ENCODE peak calls at places on chromosomes 3 and 15, in six cellular contexts. W is GM06990, L is fibroblast of mammary gland, V is fibroblast of villous mesenchyme, J is A673, Q is psoas muscle. C is an unnamed sample.

GRCh38 chr15:37031198-37031597 is 69.2 kb downstream of the MEIS2 start:
- DNase-seq in W (no peak), L (peak; percentile 83), V (peak; percentile 92), J (no peak), Q (no peak), C (peak; percentile 55)

GRCh38 chr3:62252614-62253147 is 120.7 kb downstream of the FEZF2 start:
- DNase-seq in W (no peak), L (peak; percentile 25), V (no peak), J (no peak), Q (no peak), C (no peak)

GRCh38 chr3:82087958-82088357 is 326.5 kb upstream of the GBE1 start:
- DNase-seq in W (no peak), L (peak; percentile 81), V (peak; percentile 66), J (no peak), Q (no peak), C (no peak)

GRCh38 chr15:45180648-45181436 is 6.9 kb downstream of the SHF start:
- DNase-seq in W (no peak), L (no peak), V (no peak), J (no peak), Q (no peak), C (no peak)

GRCh38 chr3:127038476-127038875 is 55.6 kb downstream of the PLXNA1 start:
- DNase-seq in W (no peak), L (no peak), V (no peak), J (no peak), Q (peak; percentile 5), C (no peak)

GRCh38 chr3:65153850-65154512 is 466.2 kb upstream of the ADAMTS9 start:
- DNase-seq in W (no peak), L (no peak), V (no peak), J (no peak), Q (no peak), C (no peak)

GRCh38 chr15:45101749-45102148 is 12.2 kb downstream of the DUOX2 start:
- DNase-seq in W (no peak), L (no peak), V (no peak), J (no peak), Q (no peak), C (no peak)

GRCh38 chr3:149828390-149828789 is 15.4 kb downstream of the RNF13 start:
- DNase-seq in W (no peak), L (no peak), V (no peak), J (no peak), Q (no peak), C (no peak)

GRCh38 chr3:127016461-127016860 is 33.5 kb downstream of the PLXNA1 start:
- DNase-seq in W (no peak), L (no peak), V (no peak), J (no peak), Q (no peak), C (no peak)

GRCh38 chr3:127206611-127207516 is 13.9 kb downstream of the PRR23E start:
- DNase-seq in W (no peak), L (no peak), V (no peak), J (no peak), Q (no peak), C (no peak)

GRCh38 chr3:198071602-198072285 is 111.7 kb downstream of the LMLN start:
- DNase-seq in W (no peak), L (peak; percentile 88), V (peak; percentile 28), J (peak; percentile 56), Q (no peak), C (peak; percentile 54)

GRCh38 chr3:50624634-50625033 is 7.7 kb downstream of the MAPKAPK3 start:
- DNase-seq in W (no peak), L (no peak), V (no peak), J (no peak), Q (no peak), C (no peak)

GRCh38 chr15:101200181-101200580 is 51.7 kb downstream of the CHSY1 start:
- DNase-seq in W (no peak), L (no peak), V (no peak), J (no peak), Q (no peak), C (peak; percentile 32)

GRCh38 chr3:178076718-178077117 is 459.5 kb upstream of the KCNMB2 start:
- DNase-seq in W (no peak), L (no peak), V (peak; percentile 67), J (no peak), Q (no peak), C (no peak)

GRCh38 chr3:189076459-189076858 is 95.3 kb upstream of the TPRG1 start:
- DNase-seq in W (no peak), L (no peak), V (no peak), J (no peak), Q (no peak), C (no peak)

GRCh38 chr15:79641841-79642240 is 209.7 kb downstream of the MINAR1 start:
- DNase-seq in W (no peak), L (peak; percentile 37), V (no peak), J (no peak), Q (no peak), C (no peak)

GRCh38 chr15:79640206-79640605 is 208.1 kb downstream of the MINAR1 start:
- DNase-seq in W (no peak), L (peak; percentile 83), V (peak; percentile 61), J (peak; percentile 9), Q (no peak), C (no peak)

GRCh38 chr15:79643393-79643792 is 211.3 kb downstream of the MINAR1 start:
- DNase-seq in W (no peak), L (no peak), V (no peak), J (no peak), Q (no peak), C (no peak)

GRCh38 chr15:79644091-79644490 is 212.0 kb downstream of the MINAR1 start:
- DNase-seq in W (no peak), L (peak; percentile 86), V (peak; percentile 35), J (peak; percentile 14), Q (no peak), C (no peak)
- TF ChIP-seq CTCF in W (no peak), L (no peak), V (no peak), J (no peak), Q (no peak), C (no peak)

DNA sequence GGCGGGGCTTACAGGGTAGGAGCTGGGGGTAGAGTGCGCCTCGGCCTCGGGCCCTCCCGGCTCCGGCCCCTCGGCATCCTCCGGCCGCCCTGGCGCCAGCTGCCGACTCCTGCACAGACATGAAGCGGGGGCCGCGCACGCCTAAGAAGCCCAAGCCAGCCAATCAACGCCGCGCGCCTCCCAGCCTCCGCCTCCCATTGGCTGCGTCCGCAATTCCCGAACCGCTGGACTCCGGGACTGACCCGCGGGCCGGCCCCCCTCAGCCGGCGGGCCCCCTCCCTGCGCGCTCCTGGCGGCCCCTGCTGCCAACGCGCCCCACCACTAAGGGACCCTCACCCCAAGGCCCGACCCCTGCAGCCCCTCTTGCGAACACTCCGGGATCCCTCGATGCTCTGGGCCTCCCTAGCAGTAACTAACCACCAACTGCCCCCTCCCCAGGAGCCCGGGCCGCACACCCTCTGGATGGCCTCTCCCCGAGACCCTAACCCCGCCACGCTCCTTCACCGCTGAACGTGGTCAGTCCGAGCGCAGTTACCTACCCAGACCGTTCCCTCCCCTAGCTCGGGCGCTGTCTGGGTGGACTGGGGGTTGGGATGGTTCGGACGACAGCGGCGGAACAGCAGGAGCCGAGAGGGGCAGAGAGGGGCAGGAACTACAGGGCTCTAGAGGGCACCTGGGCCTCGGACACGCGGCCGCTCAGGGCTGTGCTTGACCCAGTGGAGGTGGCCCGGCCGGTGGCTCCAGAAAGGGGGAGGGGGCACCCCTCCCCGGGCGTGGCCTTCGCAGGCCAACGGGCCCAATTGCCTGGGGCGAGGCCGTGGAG is 5.0 kb downstream of the GATA2 start:
- DNase-seq in W (no peak), L (peak; percentile 65), V (peak; percentile 93), J (peak; percentile 86), Q (peak; percentile 84), C (peak; percentile 50)
- H3K4me3 ChIP-seq in W (peak overlapping the region; percentile 60), L (peak overlapping the region; percentile 29), V (peak overlapping the region; percentile 85), J (peak overlapping the region; percentile 81), Q (peak overlapping the region; percentile 73), C (peak overlapping the region; percentile 45)

GRCh38 chr3:40971191-40972168 is 227.8 kb upstream of the CTNNB1 start:
- DNase-seq in W (peak; percentile 80), L (peak; percentile 100), V (peak; percentile 99), J (no peak), Q (peak; percentile 70), C (peak; percentile 95)
- TF ChIP-seq CTCF in W (peak; percentile 25), L (no peak), V (no peak), J (no peak), Q (no peak), C (peak; percentile 21)

GRCh38 chr15:99704444-99704838 is 28.8 kb downstream of the LYSMD4 start:
- DNase-seq in W (peak; percentile 54), L (peak; percentile 91), V (peak; percentile 89), J (peak; percentile 90), Q (no peak), C (peak; percentile 89)

GRCh38 chr15:99708563-99708962 is 24.7 kb downstream of the LYSMD4 start:
- DNase-seq in W (no peak), L (peak; percentile 96), V (peak; percentile 95), J (peak; percentile 44), Q (peak; percentile 85), C (no peak)

GRCh38 chr15:99709243-99709986 is 23.8 kb downstream of the LYSMD4 start:
- DNase-seq in W (no peak), L (no peak), V (no peak), J (no peak), Q (no peak), C (no peak)

GRCh38 chr15:99706557-99707303 is 26.5 kb downstream of the LYSMD4 start:
- DNase-seq in W (no peak), L (peak; percentile 54), V (no peak), J (no peak), Q (no peak), C (peak; percentile 59)

DNA sequence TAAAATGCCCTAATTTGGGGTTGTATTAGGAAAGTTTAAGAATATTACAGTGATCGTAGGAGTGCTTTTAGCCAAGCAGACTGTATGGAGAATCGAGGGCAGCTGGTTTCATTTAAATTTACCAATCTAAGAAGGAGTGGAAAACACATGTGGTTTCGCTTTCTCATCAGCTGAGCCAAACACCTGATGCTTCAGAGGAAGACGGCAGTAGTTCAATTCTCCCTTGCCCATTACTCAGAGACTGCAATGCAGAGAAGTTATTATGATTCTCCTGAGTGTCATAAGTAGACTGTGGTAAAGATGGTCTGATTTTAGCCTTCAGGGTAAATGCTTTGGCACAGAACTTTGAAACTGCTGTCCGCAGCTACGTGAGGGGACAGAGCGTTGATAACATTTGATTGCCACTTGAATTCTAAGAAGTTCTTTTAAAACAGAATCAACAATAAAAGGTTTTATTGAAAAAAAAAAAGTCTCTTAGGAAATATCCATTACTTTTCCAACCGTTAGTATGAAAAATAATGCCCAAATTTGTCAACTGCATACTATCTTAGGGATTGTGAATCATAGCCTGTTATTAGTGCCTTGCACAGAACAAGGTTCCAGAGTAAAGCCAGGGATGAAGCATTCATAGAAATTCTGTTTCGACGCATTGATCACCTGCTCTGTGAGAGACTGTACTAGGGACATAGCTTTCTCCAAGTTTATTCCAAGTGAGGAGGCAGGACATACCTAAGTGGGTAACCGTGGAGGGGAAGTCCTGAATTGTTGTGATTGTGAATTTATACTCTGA is 25.6 kb downstream of the LYSMD4 start:
- DNase-seq in W (no peak), L (peak; percentile 93), V (peak; percentile 67), J (no peak), Q (no peak), C (peak; percentile 44)
- H3K4me3 ChIP-seq in W (no peak overlapping the region), L (peak overlapping the region; percentile 20), V (no peak overlapping the region), J (no peak overlapping the region), Q (peak overlapping the region; percentile 41), C (no peak overlapping the region)

DNA sequence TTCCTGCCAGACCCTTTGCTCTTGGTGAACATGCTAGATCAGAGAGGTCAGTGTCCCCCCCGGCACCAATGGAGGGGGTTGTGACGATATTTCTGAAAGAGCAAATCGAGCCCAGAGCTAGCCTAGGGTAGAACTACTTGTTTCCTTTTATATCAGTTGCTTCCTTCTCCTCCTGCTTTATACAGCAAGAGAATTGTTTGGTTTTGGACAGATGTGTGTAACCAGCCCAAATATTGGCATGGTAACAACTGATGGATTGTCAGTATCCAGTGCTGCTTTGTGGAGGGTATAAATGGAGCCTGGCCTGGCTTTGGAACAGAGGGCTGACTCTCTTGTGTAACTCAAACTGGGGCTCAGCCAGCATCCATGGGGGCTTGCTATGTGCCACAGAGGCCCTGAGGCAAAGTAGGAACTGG is 27.2 kb downstream of the SNX1 start:
- DNase-seq in W (no peak), L (no peak), V (no peak), J (no peak), Q (no peak), C (no peak)
- TF ChIP-seq CTCF in W (no peak), L (no peak), V (no peak), J (no peak), Q (no peak), C (no peak)